ENCODE peak calls at places on chromosomes 13 and 19, in four cellular contexts. T, B, Z and L are unnamed samples.
A peak's percentile ranks its signal among the peaks of the same experiment; 100 is the strongest.

GRCh38 chr19:5954293-5954692 is 23.6 kb downstream of the RANBP3 start:
- ATAC-seq in T (peak; percentile 5), B (no peak), Z (no peak), L (no peak)

GRCh38 chr19:32223595-32224370 is 121.6 kb upstream of the ZNF507 start:
- ATAC-seq in T (peak; percentile 54), B (peak; percentile 24), Z (no peak), L (no peak)

GRCh38 chr19:47272448-47273312 is 2.0 kb upstream of the INAFM1 start:
- ATAC-seq in T (peak; percentile 50), B (no peak), Z (no peak), L (no peak)

GRCh38 chr13:25455146-25455545 is 83.4 kb downstream of the ATP8A2 start:
- ATAC-seq in T (no peak), B (no peak), Z (no peak), L (no peak)

GRCh38 chr19:41323023-41323422 is 13.1 kb downstream of the CCDC97 start:
- ATAC-seq in T (peak; percentile 4), B (no peak), Z (no peak), L (no peak)

GRCh38 chr19:48147597-48148175 is 22.5 kb downstream of the LIG1 start:
- ATAC-seq in T (no peak), B (no peak), Z (peak; percentile 48), L (no peak)

GRCh38 chr19:40756502-40757110 is 5.6 kb downstream of the SNRPA start:
- ATAC-seq in T (no peak), B (no peak), Z (no peak), L (no peak)

GRCh38 chr19:54179921-54180452 is 7.0 kb upstream of the TMC4 start:
- ATAC-seq in T (peak; percentile 63), B (peak; percentile 39), Z (peak; percentile 24), L (no peak)

GRCh38 chr19:35076657-35077056 is 35.1 kb downstream of the HPN start:
- ATAC-seq in T (no peak), B (no peak), Z (no peak), L (no peak)

GRCh38 chr13:76822691-76823267 is 63.4 kb downstream of the KCTD12 start:
- ATAC-seq in T (no peak), B (peak; percentile 72), Z (peak; percentile 65), L (no peak)

GRCh38 chr13:50360637-50361036 is 345.4 kb downstream of the KCNRG start:
- ATAC-seq in T (no peak), B (no peak), Z (no peak), L (no peak)

GRCh38 chr19:30214651-30215051 is 157.5 kb upstream of the ZNF536 start:
- ATAC-seq in T (no peak), B (no peak), Z (no peak), L (no peak)

GRCh38 chr13:23822252-23822824 is 66.9 kb downstream of the MIPEP start:
- ATAC-seq in T (no peak), B (no peak), Z (no peak), L (no peak)

GRCh38 chr19:35000647-35001501 is 751 bp downstream of the GRAMD1A start:
- ATAC-seq in T (peak; percentile 16), B (peak; percentile 5), Z (no peak), L (no peak)

GRCh38 chr19:13104848-13105646 is 2.4 kb upstream of the LYL1 start:
- ATAC-seq in T (no peak), B (no peak), Z (no peak), L (no peak)

GRCh38 chr19:4971424-4971793 is 2.5 kb downstream of the KDM4B start:
- ATAC-seq in T (peak; percentile 38), B (no peak), Z (peak; percentile 7), L (no peak)

GRCh38 chr19:54168174-54168917 is 4.6 kb downstream of the TMC4 start:
- ATAC-seq in T (peak; percentile 89), B (peak; percentile 86), Z (peak; percentile 97), L (peak; percentile 87)

GRCh38 chr19:17156947-17157302 is 58.2 kb upstream of the USE1 start:
- ATAC-seq in T (no peak), B (peak; percentile 71), Z (peak; percentile 66), L (no peak)

GRCh38 chr19:10501971-10502523 is 1.1 kb downstream of the KEAP1 start:
- ATAC-seq in T (peak; percentile 16), B (peak; percentile 76), Z (peak; percentile 72), L (peak; percentile 64)

GRCh38 chr19:33394006-33394722 is 20.7 kb downstream of the CEBPG start:
- ATAC-seq in T (no peak), B (peak; percentile 41), Z (peak; percentile 57), L (peak; percentile 63)

GRCh38 chr19:46620267-46620666 is 4.6 kb downstream of the PTGIR start:
- ATAC-seq in T (no peak), B (no peak), Z (no peak), L (no peak)

GRCh38 chr19:39428309-39429112 is 7.2 kb downstream of the RPS16 start:
- ATAC-seq in T (no peak), B (peak; percentile 79), Z (peak; percentile 47), L (peak; percentile 86)

GRCh38 chr13:39341238-39341637 is 261.8 kb downstream of the LHFPL6 start:
- ATAC-seq in T (no peak), B (no peak), Z (no peak), L (no peak)

GRCh38 chr13:46961719-46962118 is 64.9 kb upstream of the HTR2A start:
- ATAC-seq in T (no peak), B (no peak), Z (no peak), L (peak; percentile 55)

GRCh38 chr13:109576331-109576813 is 210.0 kb downstream of the IRS2 start:
- ATAC-seq in T (no peak), B (peak; percentile 73), Z (no peak), L (no peak)

GRCh38 chr13:106905380-106906259 is 337.7 kb upstream of the ARGLU1 start:
- ATAC-seq in T (no peak), B (peak; percentile 58), Z (no peak), L (no peak)

GRCh38 chr19:35090795-35091214 is 24.8 kb upstream of the FXYD3 start:
- ATAC-seq in T (peak; percentile 12), B (peak; percentile 44), Z (peak; percentile 67), L (no peak)

GRCh38 chr19:47106819-47107200 is 6.8 kb downstream of the ZC3H4 start:
- ATAC-seq in T (peak; percentile 14), B (peak; percentile 31), Z (no peak), L (no peak)

GRCh38 chr13:89812856-89813255 is 1534.6 kb upstream of the MIR17HG start:
- ATAC-seq in T (no peak), B (no peak), Z (no peak), L (no peak)

GRCh38 chr13:44837250-44837649 is 152.0 kb downstream of the NUFIP1 start:
- ATAC-seq in T (no peak), B (no peak), Z (no peak), L (no peak)

GRCh38 chr13:28659611-28659970 is 661 bp downstream of the POMP start:
- ATAC-seq in T (peak; percentile 4), B (no peak), Z (peak; percentile 9), L (no peak)

GRCh38 chr13:92403606-92404005 is 823.0 kb upstream of the GPC6 start:
- ATAC-seq in T (no peak), B (no peak), Z (no peak), L (no peak)

GRCh38 chr19:55275851-55276719 is 3.8 kb downstream of the HSPBP1 start:
- ATAC-seq in T (no peak), B (no peak), Z (no peak), L (no peak)

GRCh38 chr13:47508518-47509228 is 492.4 kb downstream of the SUCLA2 start:
- ATAC-seq in T (no peak), B (peak; percentile 97), Z (no peak), L (no peak)

GRCh38 chr13:26060366-26060765 is 8.6 kb upstream of the SHISA2 start:
- ATAC-seq in T (no peak), B (no peak), Z (no peak), L (no peak)

GRCh38 chr13:81394605-81395004 is 1053.7 kb upstream of the SPRY2 start:
- ATAC-seq in T (no peak), B (no peak), Z (no peak), L (no peak)

GRCh38 chr19:49677901-49678674 is 1.0 kb downstream of the PRMT1 start:
- ATAC-seq in T (peak; percentile 32), B (no peak), Z (no peak), L (no peak)

GRCh38 chr13:42049454-42049780 is 969 bp downstream of the DGKH start:
- ATAC-seq in T (peak; percentile 52), B (no peak), Z (peak; percentile 31), L (no peak)

GRCh38 chr19:19541572-19541971 is 3.5 kb downstream of the CILP2 start:
- ATAC-seq in T (no peak), B (no peak), Z (no peak), L (no peak)
- H3K4me3 ChIP-seq in T (no peak overlapping the region), B (no peak overlapping the region), Z (no peak overlapping the region), L (no peak overlapping the region)

GRCh38 chr19:3370214-3370720 is 3.9 kb downstream of the NFIC start:
- ATAC-seq in T (no peak), B (no peak), Z (no peak), L (no peak)

GRCh38 chr19:3368848-3369336 is 2.5 kb downstream of the NFIC start:
- ATAC-seq in T (no peak), B (no peak), Z (no peak), L (no peak)

GRCh38 chr19:3370728-3371591 is 4.6 kb downstream of the NFIC start:
- ATAC-seq in T (no peak), B (no peak), Z (no peak), L (no peak)

GRCh38 chr19:3368441-3368795 is 2.0 kb downstream of the NFIC start:
- ATAC-seq in T (no peak), B (no peak), Z (no peak), L (no peak)

GRCh38 chr19:3369337-3370213 is 3.2 kb downstream of the NFIC start:
- ATAC-seq in T (peak; percentile 1), B (peak; percentile 61), Z (peak; percentile 9), L (peak; percentile 27)
- TF ChIP-seq CTCF in T (no peak), B (no peak), Z (no peak), L (peak; percentile 5)

GRCh38 chr19:1941146-1942077 is at the start of gene CSNK1G2:
- ATAC-seq in T (peak; percentile 10), B (peak; percentile 1), Z (no peak), L (peak; percentile 19)
- TF ChIP-seq POLR2A in T (peak; percentile 66), B (no peak), Z (no peak), L (no peak)

GRCh38 chr19:44907613-44908012 is 2.0 kb downstream of the APOE start:
- ATAC-seq in T (no peak), B (no peak), Z (no peak), L (no peak)

GRCh38 chr19:44905437-44906160 is at the start of gene APOE:
- ATAC-seq in T (peak; percentile 22), B (no peak), Z (peak; percentile 61), L (no peak)

GRCh38 chr19:44903216-44903601 is 2.4 kb upstream of the APOE start:
- ATAC-seq in T (no peak), B (peak; percentile 11), Z (no peak), L (no peak)

GRCh38 chr19:44903602-44904425 is 1.8 kb upstream of the APOE start:
- ATAC-seq in T (peak; percentile 81), B (peak; percentile 62), Z (peak; percentile 68), L (peak; percentile 69)

DNA sequence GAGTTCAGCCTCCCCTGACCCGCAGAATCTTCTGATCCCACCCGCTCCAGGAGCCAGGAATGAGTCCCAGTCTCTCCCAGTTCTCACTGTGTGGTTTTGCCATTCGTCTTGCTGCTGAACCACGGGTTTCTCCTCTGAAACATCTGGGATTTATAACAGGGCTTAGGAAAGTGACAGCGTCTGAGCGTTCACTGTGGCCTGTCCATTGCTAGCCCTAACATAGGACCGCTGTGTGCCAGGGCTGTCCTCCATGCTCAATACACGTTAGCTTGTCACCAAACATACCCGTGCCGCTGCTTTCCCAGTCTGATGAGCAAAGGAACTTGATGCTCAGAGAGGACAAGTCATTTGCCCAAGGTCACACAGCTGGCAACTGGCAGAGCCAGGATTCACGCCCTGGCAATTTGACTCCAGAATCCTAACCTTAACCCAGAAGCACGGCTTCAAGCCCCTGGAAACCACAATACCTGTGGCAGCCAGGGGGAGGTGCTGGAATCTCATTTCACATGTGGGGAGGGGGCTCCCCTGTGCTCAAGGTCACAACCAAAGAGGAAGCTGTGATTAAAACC is 1.1 kb upstream of the APOE start:
- ATAC-seq in T (peak; percentile 11), B (no peak), Z (peak; percentile 7), L (no peak)
- H3K4me3 ChIP-seq in T (no peak overlapping the region), B (no peak overlapping the region), Z (peak overlapping the region; percentile 84), L (no peak overlapping the region)